ENCODE peak calls at places on chromosomes 6 and 20, in eight cellular contexts. D is lower leg skin, I is stomach, O is A549, R is adrenal gland, X is Peyer's patch, K is body of pancreas, B is IMR-90. M is an unnamed sample.

GRCh38 chr6:106056738-106057390 is 29.3 kb upstream of the PRDM1 start:
- DNase-seq in B (no peak), R (no peak), K (no peak), I (peak), X (no peak), D (no peak), O (no peak), M (peak)

GRCh38 chr6:11364971-11365397 is 132.5 kb upstream of the NEDD9 start:
- DNase-seq in D (no peak), I (no peak), O (no peak), X (no peak), R (peak), B (no peak), K (peak), M (no peak)

GRCh38 chr6:139515511-139515910 is 141.1 kb upstream of the CITED2 start:
- DNase-seq in D (no peak), O (no peak), B (peak), R (no peak), K (no peak), X (no peak), I (no peak), M (no peak)

GRCh38 chr6:81938014-81938761 is 185.7 kb upstream of the TENT5A start:
- DNase-seq in O (peak), X (no peak), B (peak), K (peak), I (no peak), D (no peak), R (no peak), M (no peak)

GRCh38 chr20:51127713-51128112 is 104.8 kb upstream of the KCNG1 start:
- DNase-seq in X (no peak), K (no peak), B (no peak), D (no peak), O (no peak), I (no peak), R (no peak), M (no peak)

GRCh38 chr6:161379828-161380598 is 106.2 kb upstream of the AGPAT4 start:
- DNase-seq in I (no peak), O (no peak), K (no peak), B (peak), R (no peak), D (no peak), X (no peak), M (no peak)

GRCh38 chr6:128252293-128253176 is 267.9 kb downstream of the PTPRK start:
- DNase-seq in K (no peak), R (no peak), X (no peak), I (no peak), B (peak), O (no peak), D (no peak), M (no peak)

GRCh38 chr20:31709939-31710338 is 12.7 kb downstream of the BCL2L1 start:
- DNase-seq in O (no peak), X (no peak), I (no peak), K (no peak), R (no peak), B (no peak), D (no peak), M (no peak)

GRCh38 chr6:1820165-1820564 is 210.4 kb downstream of the FOXC1 start:
- DNase-seq in I (no peak), R (no peak), K (no peak), B (peak), O (no peak), X (no peak), D (no peak), M (no peak)

GRCh38 chr6:166775923-166776220 is 148.8 kb upstream of the RPS6KA2 start:
- DNase-seq in R (no peak), D (no peak), B (no peak), X (no peak), I (no peak), K (no peak), O (no peak), M (no peak)

GRCh38 chr20:35280523-35280922 is 2.6 kb upstream of the MMP24OS start:
- DNase-seq in X (no peak), O (no peak), B (no peak), I (no peak), D (no peak), R (no peak), K (no peak), M (no peak)

GRCh38 chr6:139605350-139605749 is 230.9 kb upstream of the CITED2 start:
- DNase-seq in R (no peak), D (no peak), B (peak), I (no peak), X (no peak), O (no peak), K (no peak), M (no peak)

GRCh38 chr6:41733707-41734665 is 1.4 kb downstream of the TFEB start:
- DNase-seq in X (peak), K (peak), B (peak), O (peak), D (peak), I (peak), R (peak), M (peak)

GRCh38 chr6:116090251-116090650 is 10.4 kb upstream of the NT5DC1 start:
- DNase-seq in K (no peak), R (no peak), X (no peak), B (no peak), D (no peak), I (no peak), O (no peak), M (no peak)
- TF ChIP-seq POLR2A in K (no peak), R (no peak), X (no peak), B (no peak), D (no peak), I (no peak), O (no peak), M (no peak)

DNA sequence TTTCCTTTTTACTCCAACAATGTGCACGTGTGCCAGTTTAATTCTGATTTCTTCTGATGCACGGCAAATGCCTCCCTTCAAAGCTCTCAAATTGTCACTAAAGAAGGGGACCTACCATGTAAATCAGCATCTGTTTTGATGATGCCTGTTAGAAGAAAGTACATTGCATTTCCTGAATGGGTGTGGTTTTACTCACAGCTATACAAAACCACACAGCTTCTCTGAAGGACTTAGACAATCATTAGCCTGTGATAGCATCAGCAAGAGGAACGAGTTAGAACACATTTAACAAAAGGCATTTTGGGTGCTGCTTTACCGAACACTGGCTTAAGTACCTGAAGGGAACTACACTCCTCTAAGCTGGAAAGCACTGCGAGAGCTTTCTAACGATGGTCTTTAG is 109.4 kb downstream of the ATXN1 start:
- DNase-seq in D (no peak), X (no peak), B (no peak), I (no peak), O (no peak), R (no peak), K (no peak), M (no peak)
- TF ChIP-seq CTCF in D (no peak), X (no peak), B (no peak), I (no peak), O (no peak), R (no peak), K (no peak), M (no peak)

GRCh38 chr6:124963416-124964083 is 1.3 kb downstream of the RNF217 start:
- DNase-seq in R (peak), B (peak), D (no peak), X (no peak), O (peak), K (no peak), I (no peak), M (no peak)

GRCh38 chr6:124964764-124965105 is 2.5 kb downstream of the RNF217 start:
- DNase-seq in X (no peak), D (no peak), K (no peak), B (no peak), R (no peak), I (no peak), O (no peak), M (no peak)

GRCh38 chr6:124962617-124963415 is 579 bp downstream of the RNF217 start:
- DNase-seq in B (peak), O (peak), X (no peak), K (peak), R (peak), D (peak), I (peak), M (peak)

GRCh38 chr6:124961784-124962611 is at the start of gene RNF217:
- DNase-seq in D (peak), X (no peak), K (peak), I (peak), B (peak), O (peak), R (peak), M (peak)

GRCh38 chr6:124964084-124964763 is 2.0 kb downstream of the RNF217 start:
- DNase-seq in K (peak), I (no peak), X (no peak), D (peak), R (peak), B (peak), O (peak), M (peak)
- TF ChIP-seq POLR2A in K (no peak), I (no peak), X (peak), D (no peak), R (peak), B (no peak), O (no peak), M (no peak)

DNA sequence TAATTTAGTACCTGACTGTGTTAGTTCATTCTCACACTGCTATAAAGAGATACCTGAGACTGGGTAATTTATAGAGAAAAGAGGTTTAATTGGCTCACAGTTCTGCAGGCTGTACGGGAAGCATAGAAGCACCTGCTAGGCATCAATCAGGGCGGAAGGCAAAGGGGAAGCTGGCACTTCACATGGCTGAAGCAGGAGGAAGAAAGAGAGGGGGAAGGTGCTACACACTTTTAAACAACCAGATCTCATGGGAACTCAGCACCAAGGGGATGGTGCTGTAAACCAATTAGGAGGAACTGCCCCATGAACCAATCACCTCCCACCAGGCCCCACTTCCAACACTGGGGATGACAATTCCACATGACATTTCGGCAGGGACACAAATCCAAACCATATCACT is 24.2 kb downstream of the SHLD1 start:
- DNase-seq in B (no peak), D (no peak), K (no peak), I (no peak), R (no peak), O (no peak), X (no peak), M (no peak)
- TF ChIP-seq CTCF in B (no peak), D (no peak), K (no peak), I (no peak), R (no peak), O (no peak), X (no peak), M (no peak)

GRCh38 chr6:35737413-35738211 is 780 bp downstream of the ARMC12 start:
- DNase-seq in I (no peak), X (no peak), R (no peak), O (peak), K (no peak), B (peak), D (no peak), M (no peak)

GRCh38 chr6:35742842-35743241 is 6.0 kb downstream of the ARMC12 start:
- DNase-seq in K (no peak), O (no peak), D (no peak), B (no peak), X (no peak), I (no peak), R (no peak), M (no peak)

GRCh38 chr6:35736293-35736894 is 438 bp upstream of the ARMC12 start:
- DNase-seq in O (peak), K (peak), D (peak), X (peak), R (peak), I (peak), B (peak), M (peak)

GRCh38 chr6:35736982-35737412 is at the start of gene ARMC12:
- DNase-seq in I (no peak), R (no peak), B (no peak), K (no peak), X (no peak), D (no peak), O (no peak), M (no peak)

GRCh38 chr6:35739645-35740517 is 3.0 kb downstream of the ARMC12 start:
- DNase-seq in R (no peak), O (no peak), I (no peak), B (no peak), D (no peak), X (no peak), K (no peak), M (no peak)
- TF ChIP-seq POLR2A in R (no peak), O (no peak), I (no peak), B (no peak), D (no peak), X (no peak), K (no peak), M (no peak)

DNA sequence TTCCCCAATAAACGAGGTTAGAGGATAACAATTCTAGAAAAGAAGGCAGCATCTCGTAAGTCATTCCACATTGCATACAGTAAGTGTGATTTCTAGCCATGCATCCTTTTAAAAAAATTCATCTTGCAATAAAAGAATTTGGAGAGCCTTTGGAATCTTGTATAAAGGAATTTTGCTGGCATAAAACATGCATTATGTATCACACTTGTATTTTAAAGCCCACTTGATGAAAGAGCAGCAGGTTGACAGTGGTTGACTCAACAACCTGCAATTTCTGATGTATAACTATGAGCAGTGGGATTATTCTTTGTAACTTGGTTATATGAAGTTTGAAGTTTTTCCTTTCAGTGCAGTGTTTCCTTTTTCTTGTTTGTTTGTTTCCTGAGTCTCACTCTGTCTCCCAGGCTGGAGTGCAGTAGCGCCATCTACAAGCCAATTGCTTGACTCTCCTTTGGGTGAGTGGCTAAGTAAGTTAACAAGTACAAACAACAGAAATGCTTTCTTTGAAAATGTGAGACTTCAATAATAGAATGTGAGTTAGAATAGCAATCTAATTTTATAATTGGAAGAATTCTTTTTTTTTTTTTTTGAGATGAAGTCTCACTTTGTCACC is 39.9 kb downstream of the JARID2 start:
- DNase-seq in B (peak), O (no peak), I (no peak), K (no peak), X (no peak), R (no peak), D (no peak), M (no peak)
- TF ChIP-seq CTCF in B (peak), O (peak), I (no peak), K (no peak), X (peak), R (no peak), D (no peak), M (no peak)

DNA sequence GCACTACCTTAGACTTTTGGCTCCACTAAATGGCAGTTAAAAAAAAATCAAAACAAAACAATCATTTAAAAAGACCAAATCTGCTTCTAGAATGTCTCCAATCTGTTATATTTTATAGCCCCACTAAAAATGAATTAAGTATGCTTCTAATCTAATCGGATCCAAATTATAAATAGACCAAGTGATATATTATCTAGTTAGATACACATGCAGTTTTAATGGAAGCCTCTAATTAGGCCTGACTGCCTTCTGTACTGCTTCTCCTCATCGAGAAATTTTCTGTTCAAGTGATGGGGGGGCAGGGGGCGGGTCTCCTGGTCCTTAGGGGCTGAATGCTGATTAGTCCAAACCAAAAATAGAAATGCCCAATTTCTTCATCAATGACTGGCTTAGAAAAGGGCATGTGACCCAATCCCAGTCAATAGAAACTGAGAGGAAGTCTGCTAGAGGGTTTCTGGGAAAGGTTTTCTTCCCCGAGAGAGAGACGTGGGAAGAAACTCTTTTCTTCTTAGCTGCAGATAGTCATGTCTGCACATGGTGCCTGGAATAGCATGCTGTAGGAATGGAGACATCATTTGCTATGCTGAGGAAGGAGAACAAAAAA is 6.9 kb downstream of the SESN1 start:
- DNase-seq in O (no peak), R (no peak), K (no peak), I (no peak), D (no peak), B (no peak), X (no peak), M (no peak)
- TF ChIP-seq POLR2A in O (no peak), R (no peak), K (no peak), I (no peak), D (no peak), B (no peak), X (no peak), M (no peak)

DNA sequence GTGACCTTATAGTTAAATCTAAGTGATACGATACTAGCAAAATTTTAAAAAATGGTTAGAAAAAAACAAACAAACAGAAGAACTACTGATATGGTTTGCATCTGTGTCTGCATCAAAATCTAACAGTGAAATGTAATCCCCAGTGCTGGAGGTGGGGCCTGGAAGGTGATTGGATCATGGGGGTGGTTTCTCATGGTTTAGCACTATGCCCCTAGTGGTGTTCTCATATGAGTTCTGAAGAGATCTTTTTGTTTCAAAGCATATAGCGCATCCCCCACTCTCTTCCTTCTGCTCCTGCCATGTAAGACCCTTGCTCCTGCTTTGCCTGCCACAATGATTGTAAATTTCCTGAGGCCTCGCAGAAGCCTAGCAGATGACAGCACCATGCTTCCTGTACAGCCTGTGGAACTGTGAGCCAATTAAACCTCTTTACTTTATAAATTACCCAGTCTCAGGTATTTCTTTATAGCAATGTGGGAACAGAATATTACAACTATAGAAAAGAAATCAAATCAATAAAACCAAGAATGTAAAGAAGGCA is 5.4 kb downstream of the FBXL4 start:
- DNase-seq in X (no peak), R (no peak), D (no peak), K (no peak), B (no peak), O (peak), I (no peak), M (no peak)
- TF ChIP-seq CTCF in X (no peak), R (no peak), D (no peak), K (no peak), B (no peak), O (no peak), I (no peak), M (no peak)